ENCODE peak calls at places on chromosome 15, in ten cellular contexts. O is upper lobe of right lung, G is HCT116, X is neuronal stem cell, B is esophagus muscularis mucosa, D is astrocyte, V is heart right ventricle, K is Peyer's patch, J is right lobe of liver, N is testis. A is an unnamed sample. For H3K9me3, the result is how much of the 10 kb centered on the place peaks cover.

GRCh38 chr15:70627734-70628541 is 135.4 kb downstream of the UACA start:
- DNase-seq in O (no peak), G (no peak), X (no peak), D (peak), N (no peak), B (no peak), V (no peak), K (no peak), J (no peak), A (no peak)

GRCh38 chr15:90412356-90413194 is 24.5 kb downstream of the IQGAP1 start:
- DNase-seq in N (no peak), J (no peak), B (no peak), K (peak), G (peak), V (no peak), D (peak), X (no peak), O (no peak), A (no peak)

GRCh38 chr15:59158701-59159034 is 48.0 kb upstream of the LDHAL6B start:
- DNase-seq in N (no peak), K (no peak), D (no peak), B (no peak), X (no peak), J (no peak), G (no peak), O (peak), V (no peak), A (no peak)

GRCh38 chr15:32781781-32782180 is 64.0 kb downstream of the GREM1 start:
- DNase-seq in D (peak), G (no peak), N (no peak), X (no peak), O (no peak), K (no peak), V (no peak), B (no peak), J (no peak), A (no peak)

GRCh38 chr15:67833504-67834248 is 6.2 kb downstream of the RNU6-1 start:
- DNase-seq in B (no peak), G (no peak), N (peak), J (no peak), V (no peak), D (no peak), K (peak), X (no peak), O (no peak), A (no peak)

GRCh38 chr15:72285927-72286516 is 13.7 kb upstream of the PARP6 start:
- DNase-seq in G (peak), O (peak), J (peak), X (no peak), B (no peak), N (peak), V (no peak), K (peak), D (no peak), A (no peak)

GRCh38 chr15:90988249-90988648 is 6.1 kb downstream of the PRC1 start:
- DNase-seq in D (no peak), G (no peak), J (no peak), K (no peak), V (no peak), B (no peak), X (no peak), O (no peak), N (no peak), A (no peak)

GRCh38 chr15:96327155-96327741 is 3.3 kb upstream of the NR2F2 start:
- DNase-seq in B (no peak), J (no peak), D (peak), K (no peak), V (no peak), G (peak), O (no peak), N (no peak), X (no peak), A (no peak)

GRCh38 chr15:92693922-92694331 is 38.4 kb upstream of the FAM174B start:
- DNase-seq in D (no peak), X (peak), V (no peak), B (peak), K (no peak), N (no peak), O (no peak), J (no peak), G (peak), A (no peak)

GRCh38 chr15:71448688-71449114 is 333.4 kb downstream of the THSD4 start:
- DNase-seq in X (peak), D (peak), B (no peak), J (no peak), O (no peak), K (no peak), V (peak), G (peak), N (peak), A (no peak)

GRCh38 chr15:97115764-97116075 is 785.2 kb downstream of the NR2F2 start:
- DNase-seq in O (no peak), K (no peak), N (no peak), X (no peak), V (no peak), G (no peak), D (no peak), B (no peak), J (no peak), A (no peak)

GRCh38 chr15:88309363-88309762 is 52.8 kb upstream of the NTRK3 start:
- DNase-seq in N (no peak), J (no peak), K (no peak), G (no peak), B (no peak), D (no peak), O (no peak), V (no peak), X (no peak), A (no peak)

GRCh38 chr15:89777821-89778380 is 1.8 kb downstream of the MESP2 start:
- DNase-seq in X (no peak), G (no peak), K (no peak), D (no peak), B (no peak), J (no peak), O (no peak), N (no peak), V (no peak), A (no peak)

GRCh38 chr15:70166506-70167087 is 68.9 kb upstream of the TLE3 start:
- DNase-seq in N (no peak), O (peak), V (no peak), D (no peak), J (no peak), G (no peak), B (no peak), X (no peak), K (no peak), A (no peak)

GRCh38 chr15:68389936-68390790 is 41.8 kb downstream of the ITGA11 start:
- DNase-seq in K (no peak), V (no peak), X (no peak), J (peak), N (no peak), D (peak), O (peak), B (peak), G (no peak), A (no peak)

GRCh38 chr15:27628486-27628885 is 470.6 kb downstream of the OCA2 start:
- DNase-seq in O (no peak), N (no peak), B (no peak), G (no peak), V (no peak), X (no peak), K (no peak), D (no peak), J (no peak), A (no peak)

GRCh38 chr15:27619204-27619603 is 479.9 kb downstream of the OCA2 start:
- DNase-seq in G (no peak), K (no peak), N (no peak), V (no peak), B (no peak), O (no peak), X (no peak), J (no peak), D (no peak), A (no peak)

GRCh38 chr15:27627623-27628022 is 471.5 kb downstream of the OCA2 start:
- DNase-seq in O (no peak), N (no peak), X (no peak), V (no peak), J (no peak), B (no peak), D (no peak), G (no peak), K (no peak), A (no peak)

GRCh38 chr15:27623149-27623548 is 476.0 kb downstream of the OCA2 start:
- DNase-seq in K (no peak), V (no peak), J (no peak), G (no peak), X (no peak), D (no peak), O (no peak), N (no peak), B (no peak), A (no peak)

DNA sequence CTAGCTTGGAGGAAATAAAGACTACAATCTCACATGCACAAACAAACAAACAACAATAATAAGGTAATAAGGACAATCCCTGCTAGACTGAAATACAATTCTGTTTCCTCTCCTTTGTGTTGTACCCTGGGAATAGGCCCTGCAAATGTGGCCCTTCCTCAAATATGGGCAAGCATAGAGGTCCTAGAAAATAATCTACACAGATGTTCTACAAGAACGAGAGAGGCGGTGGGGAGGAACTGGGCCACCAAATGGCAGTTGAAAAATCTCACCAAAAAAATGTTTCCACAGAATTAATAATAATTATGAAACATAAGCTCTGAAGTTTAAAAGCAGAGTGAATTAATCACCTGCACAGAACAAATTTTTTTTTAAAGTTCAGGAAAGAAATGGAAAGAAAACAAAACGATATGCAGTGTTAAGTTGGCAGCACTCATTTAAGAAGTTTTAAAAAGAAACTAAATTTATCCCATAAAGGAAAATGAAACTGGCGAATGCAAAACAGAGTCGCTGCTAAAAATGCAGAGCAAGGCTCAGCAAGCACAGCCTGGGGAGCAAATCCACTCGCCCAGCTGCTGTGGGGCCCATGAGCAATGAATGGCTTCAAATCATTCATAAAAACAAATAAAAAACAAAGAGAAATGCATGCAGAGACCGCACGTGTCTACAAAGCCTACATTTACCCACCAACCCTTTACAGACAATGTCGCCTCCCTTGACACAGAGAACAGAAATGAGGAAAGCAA is 475.4 kb downstream of the OCA2 start:
- DNase-seq in G (no peak), N (no peak), K (no peak), D (no peak), X (no peak), B (no peak), O (no peak), J (no peak), V (no peak), A (no peak)
- H3K9me3 ChIP-seq in G (under half), N (under half), K (under half), D (under half), X (under half), B (under half), O (under half), J (under half), V (under half), A (under half)

GRCh38 chr15:26294062-26294689 is 431.0 kb upstream of the ATP10A start:
- DNase-seq in O (no peak), N (peak), V (peak), X (peak), J (no peak), K (no peak), D (no peak), G (no peak), B (no peak), A (no peak)
- H3K9me3 ChIP-seq in O (under half), N (under half), V (under half), X (under half), J (under half), K (under half), D (under half), G (under half), B (under half), A (under half)

GRCh38 chr15:34160735-34161134 is 49.2 kb downstream of the KATNBL1 start:
- DNase-seq in J (no peak), O (no peak), N (no peak), K (no peak), V (no peak), B (no peak), G (no peak), D (no peak), X (no peak), A (no peak)

GRCh38 chr15:34161329-34161953 is 48.5 kb downstream of the KATNBL1 start:
- DNase-seq in D (peak), B (no peak), X (no peak), K (no peak), V (no peak), N (no peak), O (no peak), J (no peak), G (peak), A (no peak)

GRCh38 chr15:34154725-34155204 is 52.9 kb downstream of the PGBD4 start:
- DNase-seq in D (peak), V (no peak), N (no peak), K (no peak), X (no peak), G (peak), J (no peak), B (no peak), O (no peak), A (no peak)

GRCh38 chr15:34155859-34156258 is 54.0 kb downstream of the PGBD4 start:
- DNase-seq in G (no peak), D (no peak), O (no peak), N (no peak), X (no peak), K (no peak), J (no peak), V (no peak), B (no peak), A (no peak)

DNA sequence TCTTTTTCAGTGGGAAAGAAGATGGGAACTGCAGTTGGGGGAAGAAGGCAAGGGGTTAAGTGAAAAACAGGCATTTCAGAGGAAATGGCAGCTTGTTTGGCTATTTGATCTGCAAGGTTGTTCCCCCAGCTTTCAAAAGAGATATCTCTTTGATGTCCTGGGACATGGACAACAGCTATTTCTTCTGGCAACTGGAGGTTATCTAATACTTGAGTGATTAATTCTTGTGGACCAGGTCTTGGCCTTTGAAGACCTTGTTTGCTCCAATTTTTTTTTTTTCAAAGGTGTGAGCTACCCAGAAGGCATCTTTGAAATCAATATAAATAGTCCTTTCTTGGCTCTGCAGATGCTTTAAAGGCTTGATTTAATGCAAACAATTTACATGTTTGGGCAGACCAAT is 51.5 kb downstream of the KATNBL1 start:
- DNase-seq in O (no peak), G (no peak), J (no peak), K (no peak), D (no peak), N (no peak), X (no peak), V (no peak), B (no peak), A (no peak)
- H3K9me3 ChIP-seq in O (under half), G (half or more), J (under half), K (under half), D (under half), N (under half), X (half or more), V (under half), B (under half), A (under half)

GRCh38 chr15:99582508-99582960 is 16.8 kb downstream of the MEF2A start:
- DNase-seq in D (no peak), G (no peak), K (no peak), O (no peak), V (no peak), N (no peak), B (no peak), J (no peak), X (no peak), A (no peak)
- H3K9me3 ChIP-seq in D (under half), G (under half), K (under half), O (under half), V (under half), N (under half), B (under half), J (under half), X (under half), A (under half)

GRCh38 chr15:26298010-26298661 is 435.0 kb upstream of the ATP10A start:
- DNase-seq in B (no peak), V (no peak), J (no peak), K (no peak), N (peak), X (no peak), G (no peak), O (no peak), D (no peak), A (no peak)
- H3K9me3 ChIP-seq in B (under half), V (under half), J (under half), K (under half), N (under half), X (under half), G (under half), O (under half), D (under half), A (under half)

GRCh38 chr15:46556559-46556958 is 921.7 kb downstream of the SQOR start:
- DNase-seq in V (no peak), B (no peak), G (no peak), D (no peak), J (no peak), N (no peak), X (no peak), O (no peak), K (no peak), A (no peak)
- H3K9me3 ChIP-seq in V (under half), B (under half), G (half or more), D (under half), J (under half), N (under half), X (under half), O (under half), K (under half), A (under half)

DNA sequence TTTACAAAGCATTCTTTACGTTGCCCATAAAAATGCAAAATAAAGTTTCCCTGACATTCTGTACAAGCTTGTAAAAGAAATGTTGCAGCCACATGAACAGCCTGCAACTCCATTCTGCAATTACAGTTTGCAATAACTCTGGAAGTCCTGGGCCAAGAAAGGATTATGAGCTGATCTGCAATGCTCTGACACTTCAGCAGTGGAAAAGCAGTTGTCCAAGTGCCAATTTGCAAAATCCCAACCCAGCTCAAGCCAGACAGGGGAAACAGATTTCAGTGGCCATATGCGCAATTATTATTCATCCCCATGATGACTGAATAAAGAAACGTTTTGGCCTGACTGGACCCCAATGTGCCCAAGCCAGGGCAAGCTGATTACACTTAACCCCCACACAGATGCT is 322.1 kb downstream of the MEX3B start:
- DNase-seq in N (no peak), O (no peak), G (no peak), X (no peak), K (no peak), D (no peak), B (no peak), J (no peak), V (no peak), A (no peak)
- H3K9me3 ChIP-seq in N (under half), O (under half), G (under half), X (under half), K (under half), D (under half), B (under half), J (under half), V (under half), A (under half)

GRCh38 chr15:87293016-87293415 is 963.5 kb downstream of the NTRK3 start:
- DNase-seq in G (no peak), D (no peak), N (no peak), J (no peak), B (no peak), X (no peak), O (no peak), K (no peak), V (no peak), A (no peak)

GRCh38 chr15:87294854-87295253 is 961.7 kb downstream of the NTRK3 start:
- DNase-seq in D (no peak), B (no peak), X (no peak), G (no peak), O (no peak), V (no peak), N (no peak), K (no peak), J (no peak), A (no peak)
- H3K9me3 ChIP-seq in D (under half), B (under half), X (under half), G (under half), O (under half), V (under half), N (under half), K (under half), J (under half), A (under half)

GRCh38 chr15:100206643-100207042 is 135.1 kb downstream of the ADAMTS17 start:
- DNase-seq in X (no peak), J (no peak), G (no peak), K (no peak), O (no peak), N (no peak), V (no peak), D (no peak), B (no peak), A (no peak)

GRCh38 chr15:100204211-100204610 is 137.6 kb downstream of the ADAMTS17 start:
- DNase-seq in J (no peak), N (no peak), O (no peak), K (no peak), G (no peak), X (no peak), D (no peak), V (no peak), B (no peak), A (no peak)

GRCh38 chr15:100205549-100206295 is 136.1 kb downstream of the ADAMTS17 start:
- DNase-seq in B (no peak), J (no peak), V (no peak), O (no peak), D (no peak), G (no peak), K (no peak), N (no peak), X (no peak), A (no peak)

GRCh38 chr15:100207053-100207452 is 134.7 kb downstream of the ADAMTS17 start:
- DNase-seq in O (no peak), N (no peak), K (no peak), B (no peak), V (no peak), J (no peak), X (no peak), D (no peak), G (no peak), A (no peak)

DNA sequence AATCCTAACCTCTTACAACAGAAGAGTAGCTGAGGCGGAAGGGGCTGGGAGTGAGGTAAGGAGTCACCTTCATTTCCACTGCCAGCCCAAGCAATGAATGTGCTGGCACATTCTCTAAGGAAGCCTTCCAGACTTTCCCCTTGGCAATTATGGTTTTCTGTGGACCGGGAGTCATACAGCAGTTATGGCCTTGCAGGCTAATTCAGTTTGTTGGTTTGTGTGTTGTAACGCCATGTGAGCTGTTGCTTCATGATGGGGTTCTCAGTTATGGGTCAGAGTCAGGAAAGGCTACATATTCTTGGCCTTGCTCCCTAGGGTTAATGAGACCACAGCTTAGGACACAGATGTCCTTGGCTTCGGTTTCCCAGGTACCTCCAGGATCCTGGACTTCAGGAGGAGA is 137.0 kb downstream of the ADAMTS17 start:
- DNase-seq in X (no peak), O (no peak), G (no peak), N (no peak), B (no peak), V (no peak), D (no peak), K (no peak), J (no peak), A (no peak)
- H3K9me3 ChIP-seq in X (under half), O (under half), G (under half), N (under half), B (under half), V (under half), D (under half), K (under half), J (under half), A (under half)

GRCh38 chr15:25250011-25250596 is 188.7 kb downstream of the UBE3A start:
- DNase-seq in O (no peak), G (no peak), D (no peak), V (peak), B (no peak), N (no peak), J (no peak), K (no peak), X (no peak), A (no peak)

GRCh38 chr15:25250906-25251622 is 187.8 kb downstream of the UBE3A start:
- DNase-seq in J (no peak), D (no peak), N (no peak), G (no peak), X (no peak), O (peak), V (no peak), K (no peak), B (peak), A (no peak)

GRCh38 chr15:25249236-25250010 is 189.4 kb downstream of the UBE3A start:
- DNase-seq in J (no peak), N (no peak), V (peak), B (peak), D (no peak), G (no peak), X (no peak), O (peak), K (no peak), A (no peak)

GRCh38 chr15:25248583-25249235 is 190.1 kb downstream of the UBE3A start:
- DNase-seq in V (peak), X (no peak), G (no peak), O (peak), N (no peak), K (no peak), D (no peak), B (peak), J (no peak), A (no peak)

GRCh38 chr15:25251700-25252390 is 187.0 kb downstream of the UBE3A start:
- DNase-seq in J (no peak), G (no peak), V (no peak), O (peak), X (no peak), K (no peak), B (peak), D (no peak), N (no peak), A (no peak)
- H3K9me3 ChIP-seq in J (under half), G (under half), V (under half), O (under half), X (under half), K (under half), B (half or more), D (under half), N (under half), A (under half)